ENCODE peak calls at places on chromosomes 4 and X, in six cellular contexts. R, Q, C, G, F and D are unnamed samples. For H3K4me1, the result is how much of the 10 kb centered on the place peaks cover.

GRCh38 chrX:103774070-103774642 is 2.5 kb upstream of the PLP1 start:
- DNase-seq in G (peak), R (no peak), F (no peak), Q (peak), C (no peak), D (peak)

GRCh38 chr4:156778606-156779005 is 193.0 kb downstream of the PDGFC start:
- DNase-seq in F (no peak), G (no peak), Q (no peak), C (no peak), R (no peak), D (no peak)

GRCh38 chrX:106921637-106922036 is 1.4 kb downstream of the CLDN2 start:
- DNase-seq in F (no peak), Q (no peak), G (no peak), C (no peak), R (no peak), D (no peak)

GRCh38 chrX:39112143-39112542 is 310.9 kb downstream of the MID1IP1 start:
- DNase-seq in C (no peak), Q (no peak), R (no peak), F (no peak), G (no peak), D (no peak)

GRCh38 chr4:164748375-164748774 is 5.6 kb upstream of the SMIM31 start:
- DNase-seq in Q (peak), C (no peak), F (no peak), G (peak), R (no peak), D (no peak)

GRCh38 chr4:115433501-115433900 is 320.1 kb upstream of the NDST4 start:
- DNase-seq in G (no peak), C (no peak), Q (no peak), R (no peak), F (no peak), D (no peak)

GRCh38 chrX:10992110-10992509 is 119.0 kb upstream of the HCCS start:
- DNase-seq in F (no peak), R (no peak), C (no peak), Q (no peak), G (no peak), D (no peak)

GRCh38 chr4:130712038-130712437 is 1616.1 kb downstream of the C4orf33 start:
- DNase-seq in G (no peak), Q (no peak), F (peak), C (no peak), R (no peak), D (no peak)

GRCh38 chr4:26891054-26891453 is 30.4 kb downstream of the STIM2 start:
- DNase-seq in R (no peak), Q (no peak), C (no peak), G (no peak), F (no peak), D (no peak)

DNA sequence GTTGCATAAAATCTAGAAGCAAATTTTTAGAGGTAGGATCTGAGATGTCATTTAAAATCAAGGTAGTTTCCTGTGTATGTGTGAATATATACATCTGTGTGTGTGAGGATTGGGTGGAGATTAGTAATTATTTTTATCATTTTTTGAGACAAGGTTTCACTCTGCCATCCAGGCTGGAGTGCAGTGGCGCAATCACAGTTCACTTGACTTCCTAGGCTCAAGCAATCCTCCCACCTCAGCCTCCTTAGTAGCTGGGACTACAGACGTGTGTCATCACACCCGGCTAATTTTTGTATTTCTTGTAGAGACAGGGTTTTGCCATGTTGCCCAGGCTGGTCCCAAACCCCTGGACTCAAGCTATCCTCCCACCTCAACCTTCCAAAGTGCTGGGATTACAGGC is 188.3 kb downstream of the RAPGEF2 start:
- DNase-seq in G (no peak), C (no peak), Q (no peak), R (no peak), F (no peak), D (no peak)
- H3K27ac ChIP-seq in G (no peak), C (no peak), Q (no peak), R (peak), F (peak), D (no peak)

DNA sequence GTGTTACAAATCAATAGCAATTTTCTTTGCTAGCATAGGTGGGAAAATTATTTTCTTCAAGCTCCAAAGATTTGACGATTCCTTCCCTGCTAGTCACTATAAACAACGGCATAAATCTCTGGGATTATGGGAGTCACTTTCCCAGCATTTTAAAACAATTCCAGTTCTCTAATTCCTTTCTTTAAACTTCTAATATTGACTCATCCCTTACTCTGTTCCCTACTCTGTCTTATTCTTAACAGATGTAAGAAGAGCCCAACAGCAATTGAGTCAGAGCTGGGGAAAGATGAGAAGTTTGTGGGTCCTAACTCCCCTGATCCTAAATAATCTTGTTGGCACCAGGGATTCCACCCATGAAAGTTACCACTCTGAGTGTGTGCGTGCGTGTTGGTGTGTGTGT is 47.4 kb upstream of the IL21 start:
- DNase-seq in G (no peak), R (no peak), F (peak), C (no peak), Q (no peak), D (no peak)
- H3K4me1 ChIP-seq in G (under half), R (under half), F (half or more), C (under half), Q (under half), D (under half)

DNA sequence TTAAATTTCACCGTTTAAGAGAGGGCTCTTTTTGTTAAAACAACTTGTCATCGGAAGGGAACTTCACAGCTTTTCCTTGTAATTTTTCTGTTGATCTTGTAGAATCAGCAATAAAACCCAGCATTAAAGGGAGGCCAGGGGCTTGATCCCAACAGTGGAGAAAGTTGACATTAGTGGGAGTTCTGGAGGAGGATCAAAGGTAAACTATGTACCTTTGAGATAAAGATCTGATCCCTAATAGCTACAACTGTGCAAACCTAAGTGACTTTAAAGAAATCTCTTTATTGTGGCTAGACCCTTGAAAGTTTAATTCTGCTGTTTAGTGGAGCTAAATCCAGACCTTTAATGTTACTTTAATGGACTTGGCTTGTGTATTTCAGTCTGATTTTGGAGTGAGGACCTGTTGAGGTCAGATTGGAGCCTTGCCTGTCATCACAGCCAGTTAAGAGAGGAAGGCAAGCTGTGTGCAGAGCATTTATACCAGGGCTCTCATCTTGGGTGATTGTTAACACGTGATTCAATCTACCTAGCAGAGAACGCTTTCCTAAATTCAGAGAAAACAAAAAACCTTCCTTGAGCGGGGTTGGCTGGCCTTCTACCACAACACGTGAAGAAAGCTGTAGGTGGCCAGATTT is 1.7 kb downstream of the DOCK11 start:
- DNase-seq in R (no peak), C (no peak), Q (no peak), G (no peak), F (no peak), D (no peak)
- H3K27ac ChIP-seq in R (no peak), C (no peak), Q (no peak), G (no peak), F (no peak), D (no peak)

DNA sequence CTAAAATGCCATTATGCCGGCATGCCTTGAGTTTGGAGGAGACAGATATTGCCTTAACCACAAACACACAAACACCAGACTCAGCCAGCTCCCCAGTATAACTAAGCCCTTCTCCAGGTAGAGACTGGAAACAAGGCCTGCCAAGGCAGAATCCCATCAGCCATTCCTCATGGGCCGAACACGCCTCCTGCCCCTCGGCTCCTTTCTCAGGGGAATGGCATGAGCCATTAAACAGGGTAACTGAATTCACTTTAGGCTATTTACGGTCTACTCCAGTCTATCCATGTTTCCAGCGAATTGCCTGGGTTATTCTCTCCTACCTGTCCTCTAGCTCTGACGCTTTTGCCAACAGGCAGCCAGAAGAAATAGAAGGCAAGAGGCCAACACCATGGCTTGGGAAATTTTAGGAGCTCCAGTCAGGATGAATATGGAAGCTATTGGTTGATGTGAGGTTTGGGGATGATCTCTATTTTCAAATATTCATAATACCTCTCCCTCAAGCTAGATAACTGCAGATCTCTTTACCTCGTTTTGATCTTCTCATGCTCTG is 4.9 kb downstream of the SEL1L3 start:
- DNase-seq in F (no peak), G (no peak), R (no peak), C (no peak), Q (no peak), D (no peak)
- H3K4me1 ChIP-seq in F (under half), G (under half), R (under half), C (under half), Q (under half), D (under half)

GRCh38 chrX:153333821-153334653 is at the start of gene ZNF275:
- DNase-seq in C (peak), G (peak), Q (peak), R (peak), F (peak), D (peak)
- H3K27ac ChIP-seq in C (no peak), G (no peak), Q (no peak), R (peak), F (no peak), D (no peak)

GRCh38 chr4:140809671-140810070 is 53.5 kb upstream of the TBC1D9 start:
- DNase-seq in C (no peak), R (no peak), G (no peak), F (no peak), Q (no peak), D (no peak)
- H3K4me1 ChIP-seq in C (under half), R (under half), G (under half), F (under half), Q (under half), D (under half)